ENCODE peak calls at places on chromosomes 13 and 19, in four cellular contexts. U is C1 segment of cervical spinal cord; P is effector memory CD8-positive, alpha-beta T cell; H is activated T-cell treated with anti-CD3 and anti-CD28 coated beads, Interleukin-2, amount 50 U/mL, for 4 hours. V is an unnamed sample.

GRCh38 chr13:20178156-20178555 is 14.6 kb downstream of the GJB2 start:
- DNase-seq in U (no peak), P (no peak), H (no peak), V (no peak)

GRCh38 chr13:64709079-64709478 is 2521.1 kb downstream of the PCDH9 start:
- DNase-seq in U (no peak), P (no peak), H (no peak), V (no peak)

GRCh38 chr19:14375055-14375581 is 6.1 kb upstream of the ADGRE5 start:
- DNase-seq in U (peak), P (peak), H (peak), V (no peak)

GRCh38 chr13:98416408-98416807 is 160.5 kb downstream of the STK24 start:
- DNase-seq in U (no peak), P (no peak), H (no peak), V (peak)

GRCh38 chr13:79724348-79725103 is 243.6 kb downstream of the NDFIP2 start:
- DNase-seq in U (no peak), P (no peak), H (no peak), V (peak)

GRCh38 chr19:10521461-10522216 is 4.4 kb upstream of the S1PR5 start:
- DNase-seq in U (no peak), P (no peak), H (no peak), V (no peak)

GRCh38 chr13:20174656-20175405 is 14.0 kb upstream of the GJA3 start:
- DNase-seq in U (no peak), P (no peak), H (peak), V (peak)

GRCh38 chr13:51620165-51620983 is 36.1 kb downstream of the WDFY2 start:
- DNase-seq in U (no peak), P (no peak), H (no peak), V (peak)

GRCh38 chr19:42606660-42607351 is 12.1 kb upstream of the CEACAM8 start:
- DNase-seq in U (peak), P (peak), H (peak), V (no peak)

GRCh38 chr19:31312004-31312403 is 37.2 kb downstream of the TSHZ3 start:
- DNase-seq in U (no peak), P (no peak), H (no peak), V (no peak)

GRCh38 chr19:13099073-13099999 is 3.3 kb downstream of the LYL1 start:
- DNase-seq in U (no peak), P (peak), H (peak), V (no peak)

GRCh38 chr13:107450931-107451330 is 764.4 kb downstream of the LIG4 start:
- DNase-seq in U (no peak), P (no peak), H (no peak), V (no peak)

GRCh38 chr13:26011996-26012688 is 39.7 kb downstream of the SHISA2 start:
- DNase-seq in U (no peak), P (peak), H (peak), V (no peak)

V was measured in SHP77 treated with DMSO at 0.1 percent for 48 hours.